ENCODE peak calls at places on chromosomes 11 and 22, in four cellular contexts. K is breast epithelium, A is suprapubic skin, O is HCT116. E is an unnamed sample.

GRCh38 chr11:112656772-112657428 is 304.3 kb upstream of the NCAM1 start:
- DNase-seq in K (no peak), A (no peak), O (peak), E (no peak)

GRCh38 chr11:133790995-133791394 is 54.3 kb downstream of the SPATA19 start:
- DNase-seq in K (no peak), A (no peak), O (no peak), E (no peak)

GRCh38 chr11:83046626-83047172 is 25.0 kb downstream of the RAB30 start:
- DNase-seq in K (no peak), A (no peak), O (no peak), E (no peak)

GRCh38 chr11:86594746-86595145 is 77.7 kb downstream of the ME3 start:
- DNase-seq in K (no peak), A (no peak), O (no peak), E (no peak)

GRCh38 chr11:2300290-2300935 is 1.3 kb downstream of the C11orf21 start:
- DNase-seq in K (peak), A (peak), O (no peak), E (no peak)

GRCh38 chr11:102468636-102469195 is 16.2 kb upstream of the TMEM123 start:
- DNase-seq in K (no peak), A (no peak), O (no peak), E (no peak)

GRCh38 chr11:78418584-78419211 is 1.1 kb upstream of the GAB2 start:
- DNase-seq in K (no peak), A (no peak), O (no peak), E (no peak)

GRCh38 chr11:84886344-84886743 is 740.8 kb downstream of the DLG2 start:
- DNase-seq in K (no peak), A (no peak), O (no peak), E (no peak)

GRCh38 chr22:43550024-43550620 is 138.3 kb downstream of the MPPED1 start:
- DNase-seq in K (no peak), A (peak), O (no peak), E (peak)

GRCh38 chr11:27528711-27529110 is 22.1 kb upstream of the LIN7C start:
- DNase-seq in K (no peak), A (no peak), O (no peak), E (no peak)

GRCh38 chr22:28442264-28442950 is 237.2 kb downstream of the TTC28 start:
- DNase-seq in K (peak), A (peak), O (peak), E (peak)

GRCh38 chr22:28047740-28048139 is 128.7 kb upstream of the PITPNB start:
- DNase-seq in K (no peak), A (no peak), O (no peak), E (no peak)

GRCh38 chr11:133918606-133919260 is 38.0 kb downstream of the IGSF9B start:
- DNase-seq in K (no peak), A (no peak), O (no peak), E (no peak)

GRCh38 chr22:26718905-26719304 is 61.5 kb downstream of the MIAT start:
- DNase-seq in K (no peak), A (no peak), O (no peak), E (no peak)

GRCh38 chr22:29617922-29618629 is 14.6 kb downstream of the NF2 start:
- DNase-seq in K (no peak), A (no peak), O (peak), E (no peak)

GRCh38 chr22:26522012-26522411 is 9.7 kb upstream of the TFIP11 start:
- DNase-seq in K (no peak), A (no peak), O (no peak), E (no peak)

GRCh38 chr22:23784215-23784732 is 2.5 kb upstream of the SMARCB1 start:
- DNase-seq in K (no peak), A (no peak), O (no peak), E (no peak)

GRCh38 chr11:131682373-131683015 is 312.1 kb downstream of the NTM start:
- DNase-seq in K (no peak), A (no peak), O (no peak), E (no peak)

GRCh38 chr11:116910378-116910777 is 73.0 kb upstream of the APOA1 start:
- DNase-seq in K (no peak), A (no peak), O (no peak), E (no peak)

GRCh38 chr11:19648321-19648720 is 64.3 kb upstream of the NAV2 start:
- DNase-seq in K (no peak), A (no peak), O (no peak), E (no peak)

GRCh38 chr11:67288452-67289225 is 464 bp upstream of the ANKRD13D start:
- DNase-seq in K (peak), A (peak), O (peak), E (peak)

GRCh38 chr11:119168471-119169271 is at the start of gene NLRX1:
- DNase-seq in K (peak), A (peak), O (peak), E (peak)

GRCh38 chr11:122307480-122308085 is 191.6 kb upstream of the BLID start:
- DNase-seq in K (no peak), A (no peak), O (no peak), E (no peak)

GRCh38 chr11:2431395-2431794 is 12.9 kb downstream of the TRPM5 start:
- DNase-seq in K (no peak), A (no peak), O (no peak), E (no peak)

GRCh38 chr11:118265954-118266353 is 1.9 kb upstream of the MPZL2 start:
- DNase-seq in K (peak), A (no peak), O (no peak), E (no peak)

GRCh38 chr11:44920451-44920850 is 30.2 kb downstream of the TP53I11 start:
- DNase-seq in K (no peak), A (no peak), O (no peak), E (no peak)

GRCh38 chr11:61545921-61546320 is 35.0 kb downstream of the SYT7 start:
- DNase-seq in K (no peak), A (no peak), O (no peak), E (no peak)

GRCh38 chr11:112555491-112556364 is 295.1 kb upstream of the PLET1 start:
- DNase-seq in K (no peak), A (no peak), O (peak), E (peak)

GRCh38 chr22:19041403-19042074 is 80.7 kb downstream of the DGCR2 start:
- DNase-seq in K (no peak), A (no peak), O (no peak), E (peak)

GRCh38 chr11:61535998-61536675 is 27.6 kb downstream of the LRRC10B start:
- DNase-seq in K (no peak), A (no peak), O (no peak), E (no peak)

GRCh38 chr11:129145276-129145675 is 46.8 kb downstream of the ARHGAP32 start:
- DNase-seq in K (no peak), A (no peak), O (no peak), E (no peak)

GRCh38 chr11:721913-722811 is 16.1 kb downstream of the EPS8L2 start:
- DNase-seq in K (no peak), A (no peak), O (no peak), E (no peak)

GRCh38 chr11:95675585-95675984 is 114.0 kb downstream of the FAM76B start:
- DNase-seq in K (peak), A (no peak), O (no peak), E (no peak)

GRCh38 chr22:26981520-26981919 is 324.1 kb downstream of the MIAT start:
- DNase-seq in K (no peak), A (no peak), O (no peak), E (peak)

GRCh38 chr22:33806191-33806590 is 114.1 kb downstream of the LARGE1 start:
- DNase-seq in K (no peak), A (no peak), O (no peak), E (peak)
- H3K4me3 ChIP-seq in K (no peak), A (no peak), O (no peak), E (no peak)

DNA sequence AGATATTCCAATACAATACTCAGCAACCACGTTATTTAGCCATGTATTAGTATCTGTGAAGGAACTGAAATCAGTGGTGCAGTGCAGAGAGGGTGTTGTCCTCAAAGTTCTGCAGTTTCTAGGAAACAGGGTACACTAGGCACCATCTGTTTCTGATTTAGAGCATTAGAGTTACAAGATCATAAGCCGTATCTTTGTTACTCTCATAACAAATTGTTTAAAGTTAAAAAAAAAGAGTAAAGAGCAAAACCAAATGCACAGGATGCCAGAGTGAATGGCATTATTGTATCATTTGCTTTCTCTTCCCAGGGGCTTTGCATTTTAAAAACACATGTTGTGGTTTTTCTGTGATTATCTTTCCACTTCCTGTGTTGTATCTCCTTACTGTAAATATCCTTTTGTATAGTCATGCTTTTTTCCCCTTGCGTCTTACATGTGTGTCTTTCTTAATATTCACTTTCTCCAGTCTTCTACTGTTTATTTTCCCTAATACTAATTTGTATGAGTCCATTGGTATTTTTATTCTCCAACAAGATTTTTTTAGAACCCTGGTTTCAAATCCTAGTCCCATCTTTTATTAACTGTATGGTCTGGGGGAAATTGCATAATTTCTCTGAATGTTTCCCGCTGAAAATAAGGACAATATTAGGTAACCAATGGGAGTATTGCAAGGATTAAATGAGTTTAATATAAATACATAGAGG is 15.2 kb upstream of the NUP160 start:
- DNase-seq in K (no peak), A (no peak), O (no peak), E (no peak)
- TF ChIP-seq POLR2AphosphoS5 in K (no peak), A (no peak), O (no peak), E (no peak)

GRCh38 chr11:125167292-125167953 is 2.9 kb downstream of the PKNOX2 start:
- DNase-seq in K (no peak), A (no peak), O (no peak), E (peak)

GRCh38 chr11:125165664-125166346 is 1.3 kb downstream of the PKNOX2 start:
- DNase-seq in K (no peak), A (no peak), O (no peak), E (peak)

GRCh38 chr11:125166903-125167291 is 2.3 kb downstream of the PKNOX2 start:
- DNase-seq in K (no peak), A (no peak), O (no peak), E (peak)

GRCh38 chr11:125165111-125165663 is 636 bp downstream of the PKNOX2 start:
- DNase-seq in K (no peak), A (no peak), O (no peak), E (peak)

GRCh38 chr11:125166347-125166841 is 1.8 kb downstream of the PKNOX2 start:
- DNase-seq in K (no peak), A (no peak), O (no peak), E (peak)
- H3K4me3 ChIP-seq in K (peak), A (peak), O (no peak), E (peak)

GRCh38 chr22:50199836-50200332 is 927 bp upstream of the SELENOO start:
- DNase-seq in K (no peak), A (no peak), O (no peak), E (no peak)
- TF ChIP-seq POLR2AphosphoS5 in K (no peak), A (no peak), O (no peak), E (peak)

DNA sequence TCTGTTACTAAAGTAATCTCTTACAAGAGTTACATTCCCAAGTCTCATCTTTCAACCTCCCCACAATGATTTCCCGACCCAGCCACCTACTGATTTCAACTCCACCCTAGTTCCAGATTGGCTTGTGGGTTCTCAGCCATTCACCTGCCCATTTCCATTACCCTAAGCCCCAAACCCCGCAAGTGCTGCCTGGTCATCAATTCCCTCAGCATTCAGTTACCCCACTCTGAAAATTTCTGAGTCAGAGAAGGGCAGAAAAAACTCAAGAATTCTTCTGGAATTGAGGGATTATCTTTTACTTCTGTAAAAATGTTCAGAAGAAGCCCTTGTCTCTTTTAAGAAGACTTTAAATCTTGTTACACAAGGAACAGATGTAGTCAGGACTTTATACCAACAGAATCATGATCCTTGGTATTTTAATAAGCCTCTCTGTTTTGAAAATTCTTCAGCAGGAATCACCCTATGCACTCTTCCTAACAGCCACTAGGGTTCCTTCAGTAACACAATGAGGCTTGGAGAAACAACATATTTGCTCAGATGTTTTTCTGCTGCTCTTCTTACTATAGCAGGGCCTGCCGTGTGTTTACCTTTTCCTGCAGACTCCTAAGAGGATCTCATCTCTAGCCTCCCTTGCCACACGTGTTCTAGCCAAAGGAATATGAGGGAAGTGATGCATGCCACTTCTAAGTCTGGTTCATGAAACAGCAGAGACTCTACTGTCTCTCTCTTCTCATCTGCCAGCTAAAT is 29.2 kb upstream of the PAMR1 start:
- DNase-seq in K (no peak), A (no peak), O (no peak), E (no peak)
- H3K4me3 ChIP-seq in K (no peak), A (no peak), O (no peak), E (no peak)

DNA sequence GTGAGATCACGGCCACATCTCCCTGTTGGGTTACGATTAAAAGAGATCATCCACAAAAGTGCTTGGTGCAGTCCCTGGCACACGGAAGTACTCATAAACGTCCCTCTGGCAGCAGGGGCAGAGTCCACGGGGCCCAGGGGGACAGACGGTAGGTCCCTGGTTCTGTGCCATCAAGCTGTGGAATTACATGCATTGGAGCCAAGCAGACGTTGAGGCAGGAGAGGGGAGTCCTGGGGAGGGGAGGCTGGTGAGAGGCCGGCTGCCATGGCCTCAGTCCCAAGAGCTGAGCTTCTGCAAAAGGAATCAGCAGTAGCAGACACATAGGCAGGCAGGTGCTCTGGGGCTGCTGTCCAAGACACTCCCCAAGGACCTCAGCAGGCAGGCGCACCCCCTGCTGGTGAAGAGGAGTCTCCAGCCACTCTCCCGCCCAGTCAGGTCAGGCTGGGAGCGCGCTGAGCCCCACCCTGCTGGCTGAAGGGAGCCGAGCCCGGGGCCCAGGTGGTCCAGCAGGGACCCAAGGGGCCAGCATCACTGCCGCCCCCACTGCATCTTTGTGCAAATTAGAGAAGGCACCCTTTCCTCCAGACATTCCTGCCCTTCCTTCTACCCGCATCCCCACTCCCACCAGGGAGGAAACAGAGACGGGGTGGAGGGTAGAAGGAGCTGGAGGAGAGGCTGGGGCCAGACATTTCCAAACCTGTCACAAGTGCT is 7.6 kb upstream of the KCTD17 start:
- DNase-seq in K (peak), A (no peak), O (peak), E (no peak)
- TF ChIP-seq POLR2AphosphoS5 in K (no peak), A (no peak), O (no peak), E (no peak)